ENCODE peak calls at places on chromosomes 12 and 14, in eight cellular contexts. K is iPS-NIHi11, C is neural progenitor cell, B is mesothelial cell of epicardium, A is GM23248, Q is Panc1, O is mammary epithelial cell, H is HTR-8/SVneo. I is an unnamed sample.
A peak's percentile ranks its signal among the peaks of the same experiment; 100 is the strongest.

GRCh38 chr12:47773858-47774580 is 981 bp downstream of the SLC48A1 start:
- DNase-seq in K (no peak), C (no peak), B (no peak), A (peak; percentile 32), Q (no peak), O (no peak), H (no peak), I (no peak)

GRCh38 chr12:67920432-67920831 is 68.8 kb upstream of the IFNG-AS1 start:
- DNase-seq in K (no peak), C (no peak), B (no peak), A (peak; percentile 18), Q (no peak), O (peak; percentile 88), H (no peak), I (no peak)

GRCh38 chr14:44657688-44658388 is 150.8 kb upstream of the FSCB start:
- DNase-seq in K (peak; percentile 14), C (peak; percentile 55), B (no peak), A (no peak), Q (no peak), O (peak; percentile 1), H (peak; percentile 15), I (no peak)

GRCh38 chr12:97939141-97939540 is 476.5 kb downstream of the RMST start:
- DNase-seq in K (no peak), C (no peak), B (no peak), A (no peak), Q (no peak), O (peak; percentile 90), H (no peak), I (no peak)

GRCh38 chr14:52563120-52563519 is 10.5 kb downstream of the GPR137C start:
- DNase-seq in K (no peak), C (no peak), B (no peak), A (peak; percentile 84), Q (no peak), O (peak; percentile 16), H (peak; percentile 69), I (no peak)

GRCh38 chr12:31887109-31887811 is 72.0 kb upstream of the RESF1 start:
- DNase-seq in K (no peak), C (no peak), B (no peak), A (no peak), Q (no peak), O (no peak), H (no peak), I (no peak)

GRCh38 chr12:93176610-93177126 is 201.1 kb upstream of the NUDT4 start:
- DNase-seq in K (no peak), C (no peak), B (no peak), A (no peak), Q (no peak), O (no peak), H (no peak), I (no peak)

GRCh38 chr12:78835493-78835892 is 29.1 kb upstream of the SYT1 start:
- DNase-seq in K (no peak), C (no peak), B (no peak), A (no peak), Q (no peak), O (no peak), H (no peak), I (no peak)

GRCh38 chr12:18578191-18578590 is 159.6 kb downstream of the PLCZ1 start:
- DNase-seq in K (no peak), C (no peak), B (no peak), A (peak; percentile 83), Q (no peak), O (peak; percentile 55), H (no peak), I (no peak)

GRCh38 chr12:55748230-55748993 is 5.5 kb downstream of the GDF11 start:
- DNase-seq in K (no peak), C (no peak), B (no peak), A (no peak), Q (no peak), O (no peak), H (no peak), I (no peak)

GRCh38 chr14:105851716-105852377 is 325.5 kb downstream of the TMEM121 start:
- DNase-seq in K (peak; percentile 6), C (no peak), B (no peak), A (no peak), Q (no peak), O (no peak), H (no peak), I (no peak)

GRCh38 chr12:62290804-62291203 is 30.6 kb downstream of the USP15 start:
- DNase-seq in K (no peak), C (no peak), B (no peak), A (no peak), Q (no peak), O (no peak), H (no peak), I (no peak)

GRCh38 chr12:95582230-95583058 is 31.2 kb upstream of the USP44 start:
- DNase-seq in K (peak; percentile 16), C (peak; percentile 39), B (no peak), A (peak; percentile 73), Q (no peak), O (peak; percentile 23), H (peak; percentile 62), I (peak; percentile 81)

GRCh38 chr12:54603173-54603814 is 14.8 kb upstream of the PPP1R1A start:
- DNase-seq in K (peak; percentile 81), C (peak; percentile 58), B (no peak), A (peak; percentile 79), Q (peak; percentile 52), O (peak; percentile 60), H (peak; percentile 78), I (peak; percentile 62)

GRCh38 chr12:104859144-104859543 is 98.9 kb downstream of the SLC41A2 start:
- DNase-seq in K (no peak), C (no peak), B (no peak), A (peak; percentile 66), Q (no peak), O (peak; percentile 61), H (no peak), I (no peak)

GRCh38 chr12:67626156-67626555 is 22.4 kb upstream of the DYRK2 start:
- DNase-seq in K (no peak), C (no peak), B (no peak), A (no peak), Q (no peak), O (no peak), H (no peak), I (no peak)

GRCh38 chr12:712172-712863 is 40.1 kb upstream of the WNK1 start:
- DNase-seq in K (peak; percentile 30), C (no peak), B (no peak), A (peak; percentile 23), Q (no peak), O (peak; percentile 24), H (no peak), I (no peak)

GRCh38 chr12:122050706-122051105 is 27.9 kb upstream of the MLXIP start:
- DNase-seq in K (no peak), C (no peak), B (no peak), A (no peak), Q (no peak), O (no peak), H (no peak), I (no peak)

GRCh38 chr12:124654666-124655316 is 87.4 kb upstream of the NCOR2 start:
- DNase-seq in K (no peak), C (no peak), B (no peak), A (peak; percentile 65), Q (no peak), O (no peak), H (no peak), I (no peak)

GRCh38 chr12:124837958-124838803 is 25.5 kb downstream of the SCARB1 start:
- DNase-seq in K (no peak), C (no peak), B (no peak), A (peak; percentile 96), Q (peak; percentile 41), O (peak; percentile 98), H (peak; percentile 96), I (peak; percentile 92)

GRCh38 chr12:130080205-130080604 is 82.1 kb upstream of the FZD10 start:
- DNase-seq in K (no peak), C (no peak), B (no peak), A (no peak), Q (no peak), O (no peak), H (no peak), I (no peak)

GRCh38 chr12:21892341-21892740 is 48.9 kb downstream of the ABCC9 start:
- DNase-seq in K (no peak), C (no peak), B (no peak), A (no peak), Q (no peak), O (no peak), H (no peak), I (no peak)

GRCh38 chr12:113142173-113142885 is 6.8 kb upstream of the RASAL1 start:
- DNase-seq in K (no peak), C (no peak), B (no peak), A (no peak), Q (no peak), O (no peak), H (no peak), I (no peak)

GRCh38 chr12:109706747-109707469 is 6.7 kb upstream of the FAM222A start:
- DNase-seq in K (no peak), C (peak; percentile 76), B (no peak), A (no peak), Q (no peak), O (no peak), H (no peak), I (no peak)

GRCh38 chr12:51834411-51834810 is 14.1 kb downstream of the FIGNL2 start:
- DNase-seq in K (no peak), C (no peak), B (no peak), A (no peak), Q (no peak), O (no peak), H (no peak), I (no peak)

GRCh38 chr14:37124617-37125016 is 47.8 kb downstream of the SLC25A21 start:
- DNase-seq in K (no peak), C (peak; percentile 31), B (no peak), A (no peak), Q (no peak), O (no peak), H (no peak), I (no peak)

GRCh38 chr14:50649691-50650090 is 18.4 kb downstream of the SAV1 start:
- DNase-seq in K (no peak), C (no peak), B (no peak), A (no peak), Q (no peak), O (no peak), H (no peak), I (no peak)

GRCh38 chr12:120224304-120225199 is 23.6 kb upstream of the RPLP0 start:
- DNase-seq in K (peak; percentile 59), C (no peak), B (no peak), A (peak; percentile 46), Q (no peak), O (peak; percentile 45), H (no peak), I (peak; percentile 30)

I was measured in dermis microvascular lymphatic vessel endothelial cell.